ENCODE peak calls at places on chromosomes 16 and 17, in six cellular contexts. B, H, A, Z, D and U are unnamed samples.

GRCh38 chr17:45313419-45313771 is 3.4 kb downstream of the MAP3K14 start:
- DNase-seq in B (no peak), H (no peak), A (no peak), Z (no peak), D (no peak), U (peak)

GRCh38 chr16:55495616-55496289 is 13.1 kb upstream of the LPCAT2 start:
- DNase-seq in B (peak), H (no peak), A (peak), Z (no peak), D (no peak), U (no peak)

GRCh38 chr17:64787921-64788271 is 125.8 kb upstream of the SMURF2 start:
- DNase-seq in B (no peak), H (no peak), A (no peak), Z (no peak), D (no peak), U (no peak)

GRCh38 chr17:74042241-74042640 is 161.2 kb upstream of the RPL38 start:
- DNase-seq in B (no peak), H (no peak), A (no peak), Z (no peak), D (no peak), U (no peak)

GRCh38 chr17:19867654-19868395 is at the start of gene ULK2:
- DNase-seq in B (peak), H (peak), A (no peak), Z (peak), D (peak), U (no peak)

GRCh38 chr16:82643936-82644630 is 17.3 kb downstream of the CDH13 start:
- DNase-seq in B (no peak), H (peak), A (no peak), Z (no peak), D (no peak), U (no peak)

GRCh38 chr17:15966879-15967248 is 21.9 kb downstream of the ADORA2B start:
- DNase-seq in B (no peak), H (peak), A (no peak), Z (no peak), D (no peak), U (peak)

GRCh38 chr16:78563905-78564304 is 464.5 kb downstream of the WWOX start:
- DNase-seq in B (no peak), H (no peak), A (no peak), Z (no peak), D (no peak), U (no peak)

GRCh38 chr17:80951121-80952090 is 40.2 kb upstream of the CHMP6 start:
- DNase-seq in B (no peak), H (no peak), A (no peak), Z (no peak), D (no peak), U (no peak)

GRCh38 chr17:36123431-36123830 is 19.8 kb downstream of the CCL4 start:
- DNase-seq in B (no peak), H (no peak), A (no peak), Z (no peak), D (no peak), U (no peak)

GRCh38 chr17:48835971-48836370 is 5.1 kb downstream of the CALCOCO2 start:
- DNase-seq in B (no peak), H (no peak), A (no peak), Z (no peak), D (no peak), U (no peak)

GRCh38 chr17:48840441-48840840 is 9.6 kb downstream of the CALCOCO2 start:
- DNase-seq in B (no peak), H (peak), A (no peak), Z (no peak), D (no peak), U (no peak)

GRCh38 chr17:48842746-48843145 is 11.9 kb downstream of the CALCOCO2 start:
- DNase-seq in B (peak), H (no peak), A (no peak), Z (no peak), D (no peak), U (no peak)

GRCh38 chr17:48843172-48843900 is 12.5 kb downstream of the CALCOCO2 start:
- DNase-seq in B (peak), H (no peak), A (no peak), Z (no peak), D (no peak), U (no peak)

DNA sequence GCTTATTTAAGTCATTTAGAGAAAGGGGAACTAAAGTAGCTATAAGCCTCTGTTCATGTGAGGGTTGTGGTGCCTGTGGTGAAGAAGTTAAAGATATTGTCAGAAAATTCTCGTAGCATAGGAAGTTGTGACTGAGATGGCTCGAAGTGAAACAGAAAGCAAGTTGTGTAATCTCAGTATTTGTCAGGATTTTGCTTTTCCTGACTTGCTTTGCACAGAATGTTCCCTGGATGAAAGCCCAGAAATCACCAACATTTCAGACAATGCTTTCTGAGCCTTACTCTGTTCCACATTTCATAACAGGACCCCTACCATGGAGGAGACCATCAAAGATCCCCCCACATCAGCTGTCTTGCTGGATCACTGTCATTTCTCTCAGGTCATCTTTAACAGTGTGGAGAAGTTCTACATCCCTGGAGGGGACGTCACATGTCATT is 10.6 kb downstream of the CALCOCO2 start:
- DNase-seq in B (peak), H (no peak), A (peak), Z (no peak), D (no peak), U (no peak)
- H3K4me3 ChIP-seq in B (peak), H (no peak), A (no peak), Z (peak), D (no peak), U (peak)

GRCh38 chr16:25013049-25013448 is 2.1 kb downstream of the ARHGAP17 start:
- DNase-seq in B (no peak), H (no peak), A (no peak), Z (no peak), D (no peak), U (no peak)
- H3K4me3 ChIP-seq in B (no peak), H (no peak), A (peak), Z (peak), D (peak), U (peak)

GRCh38 chr17:82668631-82669099 is 20.4 kb upstream of the WDR45B start:
- DNase-seq in B (peak), H (peak), A (no peak), Z (no peak), D (peak), U (peak)
- H3K4me3 ChIP-seq in B (no peak), H (no peak), A (peak), Z (peak), D (no peak), U (no peak)

DNA sequence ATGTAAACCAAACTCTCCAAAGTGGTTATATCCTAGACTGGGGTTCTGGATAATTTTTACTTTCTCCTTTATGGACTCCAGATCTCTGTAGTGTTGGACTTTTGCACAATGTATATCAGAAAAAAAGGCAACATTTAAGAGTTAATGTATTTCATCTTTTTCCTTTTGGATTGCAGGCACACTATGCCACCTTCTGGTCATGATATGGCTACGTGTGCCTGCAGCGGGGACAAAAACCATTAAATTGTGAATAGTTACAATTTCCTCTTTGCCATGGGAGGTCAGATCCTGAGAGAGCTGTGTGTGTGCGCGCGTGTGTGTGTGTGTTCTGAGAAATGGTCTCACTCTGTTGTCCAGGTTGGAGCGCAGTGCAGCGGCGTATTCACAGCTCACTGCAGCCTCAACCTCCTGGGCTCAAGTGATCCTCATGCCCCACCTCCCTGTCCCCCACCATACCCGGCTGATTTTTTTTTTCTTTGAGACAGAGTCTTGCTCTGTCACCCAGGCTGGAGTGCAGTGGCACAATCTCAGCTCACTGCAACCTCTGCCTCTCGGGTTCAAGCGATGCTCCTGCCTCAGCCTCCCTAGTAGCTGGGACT is 4.3 kb upstream of the SGF29 start:
- DNase-seq in B (peak), H (no peak), A (no peak), Z (no peak), D (peak), U (no peak)
- H3K4me3 ChIP-seq in B (no peak), H (no peak), A (no peak), Z (no peak), D (no peak), U (no peak)

GRCh38 chr17:76164331-76164730 is 23.3 kb upstream of the FOXJ1 start:
- DNase-seq in B (no peak), H (no peak), A (no peak), Z (no peak), D (no peak), U (no peak)

GRCh38 chr17:76166168-76166567 is 25.1 kb upstream of the FOXJ1 start:
- DNase-seq in B (peak), H (no peak), A (no peak), Z (no peak), D (no peak), U (no peak)

GRCh38 chr17:76170114-76170513 is 29.1 kb upstream of the FOXJ1 start:
- DNase-seq in B (no peak), H (no peak), A (no peak), Z (no peak), D (no peak), U (no peak)

GRCh38 chr17:76163919-76164318 is 22.9 kb upstream of the FOXJ1 start:
- DNase-seq in B (no peak), H (no peak), A (no peak), Z (no peak), D (no peak), U (no peak)

GRCh38 chr17:76166906-76167305 is 25.9 kb upstream of the FOXJ1 start:
- DNase-seq in B (no peak), H (no peak), A (no peak), Z (no peak), D (no peak), U (no peak)
- H3K4me3 ChIP-seq in B (no peak), H (no peak), A (no peak), Z (no peak), D (no peak), U (no peak)